ENCODE peak calls at places on chromosomes 11 and 22, in six cellular contexts. One of them, this sample, is unnamed.

GRCh38 chr11:12088047-12088481 is 22.3 kb upstream of the MICAL2 start:
- DNase-seq in fibroblast of lung: peak
- DNase-seq in HCT116: no peak
- DNase-seq in MM.1S: no peak
- DNase-seq in K562: peak
- DNase-seq in PC-3: peak
- DNase-seq in this sample: peak

GRCh38 chr11:46291441-46292143 is 14.1 kb downstream of the CREB3L1 start:
- DNase-seq in fibroblast of lung: peak
- DNase-seq in HCT116: no peak
- DNase-seq in MM.1S: no peak
- DNase-seq in K562: no peak
- DNase-seq in PC-3: peak
- DNase-seq in this sample: no peak

GRCh38 chr11:19962795-19963163 is 197.5 kb downstream of the DBX1 start:
- DNase-seq in fibroblast of lung: peak
- DNase-seq in HCT116: no peak
- DNase-seq in MM.1S: no peak
- DNase-seq in K562: no peak
- DNase-seq in PC-3: no peak
- DNase-seq in this sample: no peak

GRCh38 chr11:125348704-125349635 is 147.1 kb downstream of the FEZ1 start:
- DNase-seq in fibroblast of lung: peak
- DNase-seq in HCT116: no peak
- DNase-seq in MM.1S: peak
- DNase-seq in K562: peak
- DNase-seq in PC-3: peak
- DNase-seq in this sample: peak

GRCh38 chr11:134360050-134360835 is 28.5 kb downstream of the GLB1L2 start:
- DNase-seq in fibroblast of lung: peak
- DNase-seq in HCT116: peak
- DNase-seq in MM.1S: peak
- DNase-seq in K562: peak
- DNase-seq in PC-3: peak
- DNase-seq in this sample: peak

GRCh38 chr11:17217395-17217794 is 9.6 kb upstream of the PIK3C2A start:
- DNase-seq in fibroblast of lung: no peak
- DNase-seq in HCT116: no peak
- DNase-seq in MM.1S: no peak
- DNase-seq in K562: no peak
- DNase-seq in PC-3: no peak
- DNase-seq in this sample: no peak

GRCh38 chr11:86818466-86819282 is 18.3 kb downstream of the PRSS23 start:
- DNase-seq in fibroblast of lung: peak
- DNase-seq in HCT116: peak
- DNase-seq in MM.1S: peak
- DNase-seq in K562: peak
- DNase-seq in PC-3: peak
- DNase-seq in this sample: no peak

GRCh38 chr11:10454902-10455631 is at the start of gene AMPD3:
- DNase-seq in fibroblast of lung: peak
- DNase-seq in HCT116: peak
- DNase-seq in MM.1S: no peak
- DNase-seq in K562: peak
- DNase-seq in PC-3: peak
- DNase-seq in this sample: no peak

GRCh38 chr22:40346178-40347064 is at the start of gene ADSL:
- DNase-seq in fibroblast of lung: peak
- DNase-seq in HCT116: peak
- DNase-seq in MM.1S: peak
- DNase-seq in K562: peak
- DNase-seq in PC-3: peak
- DNase-seq in this sample: peak

GRCh38 chr11:117759305-117759704 is 37.7 kb downstream of the DSCAML1 start:
- DNase-seq in fibroblast of lung: no peak
- DNase-seq in HCT116: no peak
- DNase-seq in MM.1S: no peak
- DNase-seq in K562: no peak
- DNase-seq in PC-3: no peak
- DNase-seq in this sample: no peak

GRCh38 chr11:97079244-97079643 is 689.4 kb downstream of the JRKL start:
- DNase-seq in fibroblast of lung: no peak
- DNase-seq in HCT116: no peak
- DNase-seq in MM.1S: no peak
- DNase-seq in K562: no peak
- DNase-seq in PC-3: no peak
- DNase-seq in this sample: no peak

GRCh38 chr11:126375726-126376125 is 20.2 kb downstream of the ST3GAL4 start:
- DNase-seq in fibroblast of lung: peak
- DNase-seq in HCT116: no peak
- DNase-seq in MM.1S: no peak
- DNase-seq in K562: no peak
- DNase-seq in PC-3: peak
- DNase-seq in this sample: no peak

GRCh38 chr11:76723142-76723541 is 52.6 kb upstream of the LRRC32 start:
- DNase-seq in fibroblast of lung: no peak
- DNase-seq in HCT116: no peak
- DNase-seq in MM.1S: no peak
- DNase-seq in K562: peak
- DNase-seq in PC-3: no peak
- DNase-seq in this sample: no peak

GRCh38 chr11:35223429-35223828 is 84.5 kb downstream of the CD44 start:
- DNase-seq in fibroblast of lung: peak
- DNase-seq in HCT116: no peak
- DNase-seq in MM.1S: no peak
- DNase-seq in K562: no peak
- DNase-seq in PC-3: no peak
- DNase-seq in this sample: no peak

GRCh38 chr22:31126869-31127175 is 4.1 kb downstream of the INPP5J start:
- DNase-seq in fibroblast of lung: no peak
- DNase-seq in HCT116: no peak
- DNase-seq in MM.1S: no peak
- DNase-seq in K562: no peak
- DNase-seq in PC-3: no peak
- DNase-seq in this sample: no peak

GRCh38 chr11:73210916-73211667 is 7.0 kb upstream of the P2RY2 start:
- DNase-seq in fibroblast of lung: no peak
- DNase-seq in HCT116: no peak
- DNase-seq in MM.1S: no peak
- DNase-seq in K562: no peak
- DNase-seq in PC-3: no peak
- DNase-seq in this sample: no peak

GRCh38 chr11:116707746-116708145 is 65.0 kb downstream of the BUD13 start:
- DNase-seq in fibroblast of lung: no peak
- DNase-seq in HCT116: no peak
- DNase-seq in MM.1S: no peak
- DNase-seq in K562: no peak
- DNase-seq in PC-3: peak
- DNase-seq in this sample: peak

GRCh38 chr22:41699264-41700104 is at the start of gene MEI1:
- DNase-seq in fibroblast of lung: peak
- DNase-seq in HCT116: no peak
- DNase-seq in MM.1S: peak
- DNase-seq in K562: no peak
- DNase-seq in PC-3: no peak
- DNase-seq in this sample: peak

GRCh38 chr11:11641581-11641980 is 19.8 kb upstream of the GALNT18 start:
- DNase-seq in fibroblast of lung: no peak
- DNase-seq in HCT116: no peak
- DNase-seq in MM.1S: no peak
- DNase-seq in K562: no peak
- DNase-seq in PC-3: no peak
- DNase-seq in this sample: no peak

GRCh38 chr11:111097191-111097590 is 148.3 kb upstream of the POU2AF2 start:
- DNase-seq in fibroblast of lung: peak
- DNase-seq in HCT116: peak
- DNase-seq in MM.1S: no peak
- DNase-seq in K562: peak
- DNase-seq in PC-3: peak
- DNase-seq in this sample: peak

GRCh38 chr22:18091478-18091877 is 13.7 kb downstream of the PEX26 start:
- DNase-seq in fibroblast of lung: no peak
- DNase-seq in HCT116: no peak
- DNase-seq in MM.1S: peak
- DNase-seq in K562: no peak
- DNase-seq in PC-3: no peak
- DNase-seq in this sample: no peak

GRCh38 chr22:18090286-18090685 is 12.5 kb downstream of the PEX26 start:
- DNase-seq in fibroblast of lung: no peak
- DNase-seq in HCT116: no peak
- DNase-seq in MM.1S: no peak
- DNase-seq in K562: no peak
- DNase-seq in PC-3: no peak
- DNase-seq in this sample: no peak

GRCh38 chr22:18093661-18094060 is 15.9 kb downstream of the PEX26 start:
- DNase-seq in fibroblast of lung: no peak
- DNase-seq in HCT116: no peak
- DNase-seq in MM.1S: no peak
- DNase-seq in K562: no peak
- DNase-seq in PC-3: no peak
- DNase-seq in this sample: no peak

GRCh38 chr22:18088825-18089568 is 11.2 kb downstream of the PEX26 start:
- DNase-seq in fibroblast of lung: no peak
- DNase-seq in HCT116: no peak
- DNase-seq in MM.1S: peak
- DNase-seq in K562: no peak
- DNase-seq in PC-3: no peak
- DNase-seq in this sample: peak

DNA sequence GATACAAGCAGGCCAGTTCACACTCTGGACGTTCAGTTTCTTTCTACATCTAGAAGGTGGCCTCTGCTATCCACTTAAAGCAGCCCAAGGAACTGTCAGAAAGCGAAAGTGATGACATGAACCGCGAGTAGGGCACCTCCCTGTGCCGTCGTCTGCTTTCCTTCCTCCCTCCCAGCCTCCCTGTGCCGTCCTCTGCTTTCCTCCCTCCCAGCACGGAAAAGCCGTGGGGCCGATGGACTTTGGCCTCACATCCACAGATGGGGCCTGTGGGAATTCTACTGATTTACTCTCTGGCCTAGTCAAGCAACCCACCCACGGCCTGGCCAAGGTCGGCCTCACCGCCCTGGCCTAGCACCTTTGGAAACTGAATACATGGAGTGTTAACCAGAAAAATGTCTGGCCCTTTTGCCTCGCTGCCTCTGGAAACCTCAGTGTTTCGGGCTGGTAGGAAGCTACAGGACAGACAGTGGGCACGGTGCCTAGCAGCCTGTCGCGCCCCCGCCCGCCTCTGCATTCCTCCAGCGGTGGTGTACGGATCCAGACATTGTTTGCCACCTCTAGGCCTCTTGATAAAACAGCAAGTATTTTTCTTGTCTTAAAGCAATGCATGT is 14.2 kb downstream of the PEX26 start:
- DNase-seq in fibroblast of lung: peak
- DNase-seq in HCT116: no peak
- DNase-seq in MM.1S: peak
- DNase-seq in K562: no peak
- DNase-seq in PC-3: no peak
- DNase-seq in this sample: peak
- H3K9ac ChIP-seq in fibroblast of lung: peak
- H3K9ac ChIP-seq in HCT116: no peak
- H3K9ac ChIP-seq in MM.1S: peak
- H3K9ac ChIP-seq in K562: no peak
- H3K9ac ChIP-seq in PC-3: no peak
- H3K9ac ChIP-seq in this sample: peak

DNA sequence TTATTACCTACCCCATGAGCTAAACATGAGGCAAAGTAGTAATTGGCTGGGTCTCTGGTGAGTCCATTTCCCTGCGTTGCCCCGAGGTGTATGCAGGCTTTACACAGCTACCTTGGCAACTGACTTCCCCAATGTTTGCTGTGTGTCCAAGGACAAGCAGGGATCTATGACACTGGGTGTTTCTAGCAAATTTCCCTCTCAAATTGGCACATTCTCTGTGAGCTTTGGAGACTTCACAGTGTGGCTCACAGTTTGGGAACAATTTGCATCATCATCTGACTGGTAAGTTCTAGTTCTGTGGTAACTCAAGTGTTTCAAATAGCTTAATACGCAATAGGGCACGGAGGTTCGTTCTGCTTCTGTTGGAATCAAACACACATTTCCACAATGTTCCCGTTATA is 12.5 kb downstream of the NNMT start:
- DNase-seq in fibroblast of lung: peak
- DNase-seq in HCT116: no peak
- DNase-seq in MM.1S: no peak
- DNase-seq in K562: no peak
- DNase-seq in PC-3: no peak
- DNase-seq in this sample: no peak
- H3K4me3 ChIP-seq in fibroblast of lung: no peak
- H3K4me3 ChIP-seq in HCT116: no peak
- H3K4me3 ChIP-seq in MM.1S: no peak
- H3K4me3 ChIP-seq in K562: no peak
- H3K4me3 ChIP-seq in PC-3: no peak
- H3K4me3 ChIP-seq in this sample: no peak

DNA sequence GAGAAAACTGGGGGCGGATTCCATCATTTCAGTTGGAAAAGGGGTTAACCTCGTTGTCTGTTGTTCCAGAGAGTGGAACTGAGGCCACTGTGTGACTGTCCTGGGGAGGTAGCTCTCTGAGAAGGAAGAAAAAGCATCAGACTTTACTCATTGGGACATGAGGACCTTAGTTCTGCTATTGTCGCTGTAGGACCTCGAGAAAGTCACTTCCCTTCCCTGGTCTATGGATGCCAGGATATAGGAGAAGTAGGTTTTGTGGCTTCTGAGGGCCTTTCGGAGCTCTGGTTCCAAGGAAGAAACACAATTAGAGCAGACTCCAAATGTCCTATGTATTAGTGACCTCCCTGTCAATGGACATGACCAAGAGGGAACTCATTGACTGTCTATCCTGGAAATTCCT is 6.2 kb downstream of the MYO18B start:
- DNase-seq in fibroblast of lung: no peak
- DNase-seq in HCT116: no peak
- DNase-seq in MM.1S: no peak
- DNase-seq in K562: no peak
- DNase-seq in PC-3: no peak
- DNase-seq in this sample: no peak
- H3K9ac ChIP-seq in fibroblast of lung: no peak
- H3K9ac ChIP-seq in HCT116: no peak
- H3K9ac ChIP-seq in MM.1S: no peak
- H3K9ac ChIP-seq in K562: no peak
- H3K9ac ChIP-seq in PC-3: no peak
- H3K9ac ChIP-seq in this sample: no peak

GRCh38 chr11:114343020-114343419 is 46.8 kb downstream of the NNMT start:
- DNase-seq in fibroblast of lung: no peak
- DNase-seq in HCT116: no peak
- DNase-seq in MM.1S: no peak
- DNase-seq in K562: no peak
- DNase-seq in PC-3: no peak
- DNase-seq in this sample: no peak

GRCh38 chr11:114344494-114344893 is 48.3 kb downstream of the NNMT start:
- DNase-seq in fibroblast of lung: no peak
- DNase-seq in HCT116: no peak
- DNase-seq in MM.1S: peak
- DNase-seq in K562: no peak
- DNase-seq in PC-3: no peak
- DNase-seq in this sample: no peak

GRCh38 chr11:114343493-114343892 is 47.3 kb downstream of the NNMT start:
- DNase-seq in fibroblast of lung: no peak
- DNase-seq in HCT116: no peak
- DNase-seq in MM.1S: no peak
- DNase-seq in K562: no peak
- DNase-seq in PC-3: no peak
- DNase-seq in this sample: no peak

GRCh38 chr11:114342476-114342875 is 46.3 kb downstream of the NNMT start:
- DNase-seq in fibroblast of lung: no peak
- DNase-seq in HCT116: no peak
- DNase-seq in MM.1S: peak
- DNase-seq in K562: no peak
- DNase-seq in PC-3: no peak
- DNase-seq in this sample: no peak

GRCh38 chr11:114340311-114341131 is 44.3 kb downstream of the NNMT start:
- DNase-seq in fibroblast of lung: peak
- DNase-seq in HCT116: peak
- DNase-seq in MM.1S: peak
- DNase-seq in K562: peak
- DNase-seq in PC-3: peak
- DNase-seq in this sample: peak
- H3K4me3 ChIP-seq in fibroblast of lung: no peak
- H3K4me3 ChIP-seq in HCT116: peak
- H3K4me3 ChIP-seq in MM.1S: peak
- H3K4me3 ChIP-seq in K562: peak
- H3K4me3 ChIP-seq in PC-3: peak
- H3K4me3 ChIP-seq in this sample: no peak

This sample was measured in colonic mucosa.